ENCODE peak calls at places on chromosome 7, in eight cellular contexts. S, O, B, U, I, A, H and W are unnamed samples. For H3K4me1, the result is how much of the 10 kb centered on the place peaks cover.

GRCh38 chr7:150631866-150632864 is at the start of gene GIMAP6:
- DNase-seq in S (no peak), I (no peak), O (no peak), B (no peak), U (no peak), H (no peak), A (no peak), W (no peak)

GRCh38 chr7:92550194-92550593 is 21.6 kb downstream of the RBM48 start:
- DNase-seq in U (no peak), S (no peak), H (no peak), I (no peak), B (no peak), O (no peak), A (no peak), W (no peak)

GRCh38 chr7:14691597-14692203 is 210.9 kb downstream of the DGKB start:
- DNase-seq in A (no peak), S (peak), H (peak), O (no peak), B (peak), U (peak), I (peak), W (no peak)

GRCh38 chr7:68892211-68892610 is 706.1 kb upstream of the AUTS2 start:
- DNase-seq in A (no peak), I (no peak), U (no peak), H (no peak), S (no peak), B (no peak), O (no peak), W (no peak)

GRCh38 chr7:50268223-50268622 is 36.3 kb upstream of the IKZF1 start:
- DNase-seq in B (no peak), H (no peak), A (no peak), O (no peak), S (no peak), U (no peak), I (no peak), W (no peak)

GRCh38 chr7:87151701-87152111 is 547 bp upstream of the DMTF1 start:
- DNase-seq in O (no peak), U (no peak), B (no peak), A (no peak), S (no peak), H (no peak), I (no peak), W (no peak)

GRCh38 chr7:86643478-86644281 is at the start of gene GRM3:
- DNase-seq in B (no peak), H (no peak), A (no peak), S (no peak), U (peak), O (no peak), I (peak), W (no peak)

GRCh38 chr7:66169616-66170015 is 35.5 kb upstream of the TPST1 start:
- DNase-seq in H (no peak), O (peak), S (no peak), B (no peak), A (no peak), I (no peak), U (no peak), W (no peak)

GRCh38 chr7:50953303-50953702 is 170.6 kb upstream of the GRB10 start:
- DNase-seq in S (no peak), U (no peak), O (no peak), B (no peak), A (no peak), I (no peak), H (no peak), W (no peak)

GRCh38 chr7:155341463-155341983 is 43.8 kb downstream of the INSIG1 start:
- DNase-seq in A (no peak), B (no peak), H (no peak), S (no peak), I (no peak), O (no peak), U (no peak), W (no peak)

GRCh38 chr7:76356823-76357222 is 2.0 kb downstream of the YWHAG start:
- DNase-seq in H (peak), U (no peak), I (no peak), S (no peak), O (peak), B (no peak), A (no peak), W (no peak)

GRCh38 chr7:76358478-76359110 is at the start of gene YWHAG:
- DNase-seq in A (peak), S (peak), U (peak), H (peak), I (peak), B (peak), O (peak), W (peak)

GRCh38 chr7:76357379-76358052 is 1.3 kb downstream of the YWHAG start:
- DNase-seq in U (no peak), S (no peak), A (no peak), H (peak), I (no peak), O (no peak), B (no peak), W (no peak)

GRCh38 chr7:76358053-76358477 is 726 bp downstream of the YWHAG start:
- DNase-seq in U (peak), I (no peak), O (peak), H (peak), A (peak), S (peak), B (peak), W (no peak)

DNA sequence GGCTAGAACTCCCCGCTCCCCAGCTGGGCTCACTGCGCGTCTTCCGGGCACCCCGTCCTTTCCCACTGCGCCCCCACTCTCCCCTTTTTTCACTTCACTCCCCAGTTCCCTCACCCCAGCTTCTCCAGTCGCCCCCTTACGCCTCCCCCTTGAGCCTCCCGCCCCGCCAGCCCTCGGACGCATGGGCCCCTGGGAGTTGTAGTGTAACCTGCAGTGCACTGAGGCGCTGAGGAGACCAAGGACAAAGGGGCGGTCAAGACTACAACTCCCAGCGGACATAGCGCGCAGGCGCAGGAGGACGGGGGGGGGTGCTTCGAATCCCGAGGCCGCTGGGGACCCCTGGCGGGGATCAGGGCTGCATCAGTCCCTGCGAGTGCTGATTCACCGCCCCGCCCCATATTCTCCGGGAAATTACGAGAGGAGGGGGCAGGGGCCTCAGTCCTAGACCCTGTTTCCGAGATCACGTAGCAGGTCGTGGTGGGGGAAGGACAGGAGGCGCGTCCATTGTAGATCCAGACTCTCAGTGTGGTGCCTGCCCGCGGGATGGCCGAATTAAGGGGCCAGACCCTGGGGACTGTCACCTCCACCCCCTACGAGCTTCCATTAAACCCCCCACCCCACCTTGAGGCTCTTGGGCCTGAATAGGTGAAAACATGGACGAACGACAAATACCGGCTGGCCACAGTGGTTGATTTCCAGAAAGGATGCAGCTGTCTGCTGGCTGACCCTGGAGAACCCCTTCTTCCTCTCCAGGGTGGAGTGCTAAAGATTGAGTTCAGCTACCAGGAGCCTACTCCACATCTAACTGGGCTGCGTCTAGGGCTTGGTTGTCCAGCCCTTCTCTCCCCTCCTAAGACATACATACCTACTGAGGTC is 558 bp upstream of the YWHAG start:
- DNase-seq in U (peak), I (peak), A (peak), O (peak), H (peak), S (peak), B (peak), W (peak)
- H3K4me1 ChIP-seq in U (under half), I (under half), A (under half), O (under half), H (under half), S (under half), B (under half), W (under half)

GRCh38 chr7:144656960-144657359 is 178.9 kb downstream of the TPK1 start:
- DNase-seq in H (no peak), O (no peak), I (peak), B (peak), U (no peak), S (no peak), A (no peak), W (no peak)
- TF ChIP-seq CTCF in H (no peak), O (peak), I (peak), B (peak), U (no peak), S (no peak), A (no peak), W (no peak)

GRCh38 chr7:129782257-129783096 is 170.3 kb downstream of the UBE2H start:
- DNase-seq in S (no peak), O (no peak), U (no peak), B (no peak), H (no peak), I (no peak), A (no peak), W (no peak)
- H3K4me1 ChIP-seq in S (under half), O (under half), U (half or more), B (under half), H (half or more), I (under half), A (under half), W (half or more)

GRCh38 chr7:41046778-41047177 is 656.1 kb downstream of the INHBA start:
- DNase-seq in U (no peak), O (no peak), S (no peak), I (no peak), A (no peak), H (no peak), B (no peak), W (no peak)

GRCh38 chr7:41047789-41048191 is 655.1 kb downstream of the INHBA start:
- DNase-seq in I (no peak), U (peak), B (no peak), O (no peak), A (no peak), S (no peak), H (no peak), W (no peak)

GRCh38 chr7:41046221-41046761 is 656.6 kb downstream of the INHBA start:
- DNase-seq in H (no peak), O (no peak), B (no peak), U (no peak), I (no peak), A (peak), S (no peak), W (no peak)

GRCh38 chr7:41047192-41047591 is 655.7 kb downstream of the INHBA start:
- DNase-seq in I (no peak), H (no peak), B (no peak), A (no peak), S (no peak), O (no peak), U (no peak), W (no peak)

GRCh38 chr7:41045556-41046123 is 657.2 kb downstream of the INHBA start:
- DNase-seq in I (peak), H (no peak), A (no peak), B (no peak), U (no peak), O (peak), S (no peak), W (no peak)
- TF ChIP-seq CTCF in I (peak), H (no peak), A (no peak), B (no peak), U (no peak), O (peak), S (no peak), W (no peak)

GRCh38 chr7:5777932-5778331 is 3.5 kb downstream of the RNF216 start:
- DNase-seq in A (no peak), S (no peak), H (peak), I (no peak), B (peak), U (no peak), O (no peak), W (no peak)

GRCh38 chr7:5776894-5777645 is 4.4 kb downstream of the RNF216 start:
- DNase-seq in A (no peak), H (peak), U (no peak), O (no peak), B (no peak), I (no peak), S (no peak), W (no peak)

GRCh38 chr7:5774790-5775189 is 6.7 kb downstream of the RNF216 start:
- DNase-seq in I (no peak), A (no peak), S (no peak), H (peak), O (no peak), U (no peak), B (no peak), W (no peak)

GRCh38 chr7:5780801-5781496 is 514 bp downstream of the RNF216 start:
- DNase-seq in H (peak), O (peak), A (peak), S (peak), B (peak), U (peak), I (peak), W (no peak)

DNA sequence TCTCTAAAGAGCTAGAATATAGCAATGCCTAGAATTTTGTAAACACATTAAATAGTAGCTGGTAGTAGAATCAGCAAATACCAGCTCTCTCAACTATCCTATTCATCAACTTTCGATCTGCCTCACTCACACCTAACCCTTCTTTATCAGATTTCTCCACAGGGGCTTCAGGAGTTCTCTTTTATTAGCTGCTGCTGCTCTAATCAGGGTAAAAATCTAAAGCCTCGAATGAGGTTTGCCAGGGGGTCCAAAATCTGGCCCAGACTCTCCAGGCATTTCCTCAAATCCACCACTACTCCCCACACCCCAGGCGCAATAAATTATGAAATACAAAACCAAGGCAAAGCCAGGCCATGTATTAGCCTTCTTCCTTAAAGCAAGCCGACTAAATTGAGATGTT is 2.4 kb downstream of the RNF216 start:
- DNase-seq in S (no peak), H (no peak), O (no peak), U (no peak), I (no peak), B (no peak), A (no peak), W (no peak)
- H3K4me1 ChIP-seq in S (under half), H (under half), O (under half), U (under half), I (under half), B (under half), A (under half), W (under half)

GRCh38 chr7:97024209-97025129 is at the start of gene DLX5:
- DNase-seq in I (peak), H (no peak), U (peak), O (peak), S (no peak), B (no peak), A (no peak), W (no peak)
- TF ChIP-seq CTCF in I (no peak), H (no peak), U (no peak), O (no peak), S (no peak), B (no peak), A (no peak), W (no peak)